ENCODE peak calls at places on chromosome 5, in five cellular contexts. T is hepatocyte; Z is adrenal gland; U is CD8-positive, alpha-beta T cell; S is GM10248. D is an unnamed sample.

GRCh38 chr5:128681096-128681495 is 143.1 kb upstream of the FBN2 start:
- DNase-seq in S (no peak), Z (no peak), U (no peak), T (no peak), D (no peak)

GRCh38 chr5:38069360-38069759 is 189.0 kb upstream of the EGFLAM start:
- DNase-seq in Z (peak), U (no peak), S (no peak), T (peak), D (no peak)

GRCh38 chr5:40915341-40915926 is 6.1 kb downstream of the C7 start:
- DNase-seq in S (no peak), U (no peak), Z (no peak), T (no peak), D (no peak)

GRCh38 chr5:64331597-64332277 is 166.1 kb downstream of the RNF180 start:
- DNase-seq in S (no peak), T (no peak), Z (no peak), U (no peak), D (no peak)

GRCh38 chr5:141657937-141658545 is 6.8 kb upstream of the FCHSD1 start:
- DNase-seq in T (no peak), S (peak), Z (no peak), U (no peak), D (peak)

GRCh38 chr5:5467737-5468136 is 45.3 kb downstream of the ICE1 start:
- DNase-seq in Z (no peak), T (no peak), U (no peak), S (no peak), D (no peak)

GRCh38 chr5:160656961-160657570 is 194.9 kb downstream of the ATP10B start:
- DNase-seq in U (no peak), S (no peak), T (no peak), Z (no peak), D (no peak)

GRCh38 chr5:178186417-178186816 is 754 bp downstream of the GMCL2 start:
- DNase-seq in T (no peak), Z (no peak), U (no peak), S (no peak), D (no peak)

GRCh38 chr5:43066799-43067741 is 27.0 kb upstream of the ANXA2R start:
- DNase-seq in U (peak), S (peak), T (peak), Z (peak), D (peak)

DNA sequence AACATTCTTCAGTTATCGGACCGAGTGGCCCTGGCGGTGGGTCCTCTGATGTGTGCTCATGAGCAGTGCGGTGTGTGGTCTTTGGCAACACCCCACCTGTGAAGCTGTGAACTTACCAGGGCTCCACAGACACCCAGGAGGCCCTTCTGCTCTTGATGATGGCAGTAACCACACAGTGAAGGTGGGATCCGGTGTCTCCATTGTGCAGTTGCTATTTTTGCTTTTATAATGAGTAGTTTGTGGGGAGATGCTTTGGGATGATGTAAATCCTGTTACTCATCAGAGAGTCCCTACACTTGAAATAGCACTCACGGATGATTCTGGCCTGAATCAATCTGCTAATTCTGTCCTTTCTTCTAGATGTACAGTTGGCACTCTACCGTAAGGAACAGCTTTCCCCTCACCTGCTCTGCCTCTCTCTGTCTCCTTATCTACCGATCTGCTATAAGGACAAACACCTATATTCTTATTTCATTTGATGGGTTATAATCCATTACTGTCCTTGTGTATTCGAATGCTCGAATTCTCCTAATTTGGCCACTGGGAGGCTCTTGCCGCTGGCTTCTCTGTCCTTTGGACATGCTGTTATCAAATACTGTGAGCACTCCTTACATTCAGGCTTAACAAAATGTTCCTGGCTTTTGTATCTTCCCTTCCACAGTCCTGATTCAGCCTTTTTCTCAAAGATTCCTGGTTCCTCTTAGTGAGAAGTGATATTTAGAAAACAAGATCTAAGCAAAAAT is 20.2 kb downstream of the ATPSCKMT start:
- DNase-seq in T (no peak), S (no peak), Z (no peak), U (no peak), D (no peak)
- TF ChIP-seq CTCF in T (no peak), S (no peak), Z (no peak), U (no peak), D (no peak)

DNA sequence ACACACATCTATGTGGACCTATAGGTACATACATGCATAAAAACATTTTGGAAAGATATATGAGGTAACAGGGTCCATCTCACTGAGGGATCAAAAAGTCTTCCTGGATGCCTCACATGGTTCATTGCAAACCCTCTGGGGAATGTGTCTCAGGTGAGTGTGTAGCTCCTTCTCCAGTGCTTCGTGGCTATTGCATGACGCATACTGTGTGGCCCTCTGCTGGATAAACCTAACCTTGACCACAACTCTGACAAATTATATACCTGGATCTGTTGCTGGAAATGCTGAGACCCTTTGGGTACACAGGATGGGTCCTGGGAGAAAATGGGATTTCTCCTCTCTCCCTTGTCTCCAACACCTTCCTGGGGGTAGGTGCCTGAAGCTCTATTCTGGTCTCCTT is 91.9 kb downstream of the JAKMIP2 start:
- DNase-seq in T (peak), S (no peak), U (no peak), Z (no peak), D (no peak)
- TF ChIP-seq CTCF in T (peak), S (no peak), U (no peak), Z (peak), D (no peak)

GRCh38 chr5:179404321-179405053 is 59.2 kb upstream of the ADAMTS2 start:
- DNase-seq in U (no peak), Z (no peak), S (no peak), T (peak), D (no peak)
- TF ChIP-seq CTCF in U (no peak), Z (peak), S (no peak), T (peak), D (no peak)

GRCh38 chr5:136066705-136067271 is 38.0 kb downstream of the TGFBI start:
- DNase-seq in T (no peak), Z (peak), S (no peak), U (no peak), D (no peak)
- TF ChIP-seq CTCF in T (peak), Z (peak), S (no peak), U (no peak), D (no peak)

DNA sequence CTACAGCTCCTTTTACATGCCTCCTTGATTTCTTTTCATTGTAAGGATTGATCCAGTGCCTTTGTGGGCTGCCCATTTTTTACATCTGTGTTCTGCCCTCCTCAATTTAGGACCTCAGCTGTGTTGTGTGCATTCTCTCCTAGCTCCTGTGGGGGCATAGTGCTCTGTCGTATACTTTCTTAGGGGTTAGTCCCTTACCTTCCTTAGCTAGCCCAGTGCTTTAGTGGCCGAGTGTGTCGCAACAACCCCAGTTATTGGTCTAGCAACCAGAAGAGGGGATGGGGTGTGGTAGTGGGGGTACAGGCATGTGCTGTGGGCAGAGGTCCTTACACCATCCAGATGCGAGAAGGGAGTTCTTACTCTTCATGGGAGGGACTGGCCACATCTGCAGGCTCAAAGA is 12.1 kb downstream of the MTRR start:
- DNase-seq in T (no peak), U (no peak), Z (no peak), S (no peak), D (no peak)
- TF ChIP-seq CTCF in T (no peak), U (no peak), Z (no peak), S (no peak), D (no peak)

GRCh38 chr5:96750110-96750822 is 57.5 kb downstream of the ERAP1 start:
- DNase-seq in Z (no peak), T (no peak), S (no peak), U (no peak), D (no peak)

GRCh38 chr5:96743805-96744559 is 63.8 kb downstream of the ERAP1 start:
- DNase-seq in Z (no peak), T (no peak), S (no peak), U (no peak), D (no peak)

GRCh38 chr5:96745025-96745424 is 62.7 kb downstream of the ERAP1 start:
- DNase-seq in Z (no peak), T (no peak), U (no peak), S (no peak), D (no peak)

GRCh38 chr5:96745844-96746531 is 61.8 kb downstream of the ERAP1 start:
- DNase-seq in T (peak), Z (no peak), U (no peak), S (no peak), D (no peak)

DNA sequence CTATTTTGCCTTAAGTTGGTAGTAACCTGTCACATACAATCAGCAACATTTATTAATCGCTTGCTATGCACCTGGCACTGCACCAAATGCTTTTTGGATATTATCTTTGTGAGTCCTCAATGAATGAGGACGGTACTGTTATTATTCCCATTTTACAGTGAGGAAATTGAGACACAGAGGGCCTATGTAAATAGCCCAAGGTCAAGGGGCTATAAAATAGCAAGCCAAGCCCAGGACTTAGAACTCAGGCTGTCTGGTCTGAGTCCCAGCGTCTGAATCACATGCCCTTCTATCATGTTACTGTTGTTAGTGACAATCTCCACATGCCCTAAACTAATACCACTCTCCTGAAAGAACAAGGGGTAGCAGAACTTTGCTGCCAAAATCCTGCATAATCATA is 60.0 kb downstream of the ERAP1 start:
- DNase-seq in U (no peak), T (peak), Z (peak), S (no peak), D (no peak)
- TF ChIP-seq CTCF in U (no peak), T (no peak), Z (no peak), S (no peak), D (no peak)

GRCh38 chr5:158886957-158887356 is 212.8 kb downstream of the EBF1 start:
- DNase-seq in U (no peak), T (no peak), S (no peak), Z (no peak), D (no peak)
- TF ChIP-seq CTCF in U (no peak), T (no peak), S (no peak), Z (no peak), D (no peak)

GRCh38 chr5:135204151-135204600 is 170.1 kb upstream of the PITX1 start:
- DNase-seq in U (no peak), Z (no peak), S (no peak), T (no peak), D (no peak)

GRCh38 chr5:135205616-135206349 is 171.8 kb upstream of the PITX1 start:
- DNase-seq in U (no peak), Z (no peak), T (no peak), S (no peak), D (no peak)

GRCh38 chr5:135203019-135203418 is 169.0 kb upstream of the PITX1 start:
- DNase-seq in Z (no peak), U (no peak), T (no peak), S (no peak), D (no peak)

GRCh38 chr5:135206862-135207261 is 172.8 kb upstream of the PITX1 start:
- DNase-seq in S (no peak), Z (no peak), T (no peak), U (no peak), D (no peak)

GRCh38 chr5:135203593-135204036 is 169.6 kb upstream of the PITX1 start:
- DNase-seq in T (no peak), Z (no peak), S (no peak), U (no peak), D (peak)
- TF ChIP-seq CTCF in T (peak), Z (peak), S (peak), U (no peak), D (peak)

DNA sequence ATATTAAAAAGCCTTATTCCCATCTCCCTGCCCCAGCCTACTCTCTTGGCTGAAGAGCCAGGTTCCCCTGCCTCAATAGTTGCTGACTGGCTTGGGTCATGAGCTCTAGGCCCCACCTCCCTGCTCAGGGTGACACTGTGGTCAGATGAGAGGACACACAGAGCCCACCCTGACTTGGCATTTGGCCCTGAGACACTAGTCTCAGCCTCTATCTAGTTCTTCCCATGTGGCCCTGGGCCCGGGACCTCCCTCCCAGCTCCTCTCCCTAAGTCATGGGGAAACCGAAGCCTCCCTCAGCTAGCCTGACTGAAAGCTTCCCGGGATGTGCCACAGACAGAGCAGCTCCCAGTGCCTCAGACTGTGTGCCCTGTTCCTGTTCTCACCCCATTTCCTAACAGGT is 5.8 kb upstream of the MYOZ3 start:
- DNase-seq in S (no peak), T (no peak), Z (no peak), U (no peak), D (no peak)
- TF ChIP-seq CTCF in S (no peak), T (no peak), Z (no peak), U (no peak), D (no peak)

GRCh38 chr5:674630-675011 is 18.5 kb downstream of the TPPP start:
- DNase-seq in S (no peak), Z (no peak), U (no peak), T (no peak), D (no peak)

GRCh38 chr5:676699-677076 is 16.5 kb downstream of the TPPP start:
- DNase-seq in U (no peak), T (no peak), Z (no peak), S (no peak), D (no peak)

GRCh38 chr5:673837-674629 is 19.1 kb downstream of the TPPP start:
- DNase-seq in T (no peak), Z (no peak), U (no peak), S (no peak), D (no peak)

GRCh38 chr5:675876-676698 is 17.1 kb downstream of the TPPP start:
- DNase-seq in Z (no peak), T (no peak), U (no peak), S (no peak), D (no peak)

GRCh38 chr5:675111-675875 is 17.9 kb downstream of the TPPP start:
- DNase-seq in S (no peak), Z (no peak), U (no peak), T (no peak), D (no peak)
- TF ChIP-seq CTCF in S (no peak), Z (no peak), U (no peak), T (no peak), D (no peak)